ENCODE peak calls at places on chromosomes 1 and 21, in nine cellular contexts. P is body of pancreas; K is CD8-positive, alpha-beta T cell; G is activated B cell treated with CpG ODN at 0.5 μM for 24 hours; M is neural crest cell; I is adrenal gland; A is GM23338; F is foreskin fibroblast; E is mesothelial cell of epicardium. X is an unnamed sample.

GRCh38 chr1:158055854-158056253 is 62.4 kb downstream of the KIRREL1 start:
- DNase-seq in A (peak; percentile 39), I (peak; percentile 43), G (no peak), E (no peak), P (no peak), M (no peak), K (no peak), F (no peak), X (no peak)

GRCh38 chr1:230072296-230072695 is 5.3 kb downstream of the GALNT2 start:
- DNase-seq in E (peak; percentile 7), F (no peak), M (no peak), G (no peak), A (no peak), I (no peak), K (no peak), P (peak; percentile 52), X (peak; percentile 25)

GRCh38 chr1:99305626-99306025 is 41.3 kb downstream of the PLPPR4 start:
- DNase-seq in K (no peak), I (no peak), G (no peak), E (no peak), P (no peak), A (no peak), F (peak; percentile 7), M (no peak), X (no peak)

GRCh38 chr1:184060316-184060715 is 8.8 kb downstream of the TSEN15 start:
- DNase-seq in I (no peak), G (no peak), F (peak; percentile 25), A (no peak), K (no peak), M (no peak), P (no peak), E (no peak), X (no peak)

GRCh38 chr21:44872568-44873355 is 728 bp downstream of the PTTG1IP start:
- DNase-seq in K (no peak), P (peak; percentile 47), E (peak; percentile 54), M (no peak), F (peak; percentile 50), G (no peak), I (peak; percentile 74), A (peak; percentile 38), X (peak; percentile 84)

GRCh38 chr1:179589524-179589923 is 2.1 kb upstream of the TDRD5 start:
- DNase-seq in P (no peak), E (no peak), M (no peak), I (no peak), G (no peak), A (no peak), K (no peak), F (no peak), X (no peak)

GRCh38 chr1:211326528-211327340 is at the start of gene TRAF5:
- DNase-seq in K (peak; percentile 74), F (peak; percentile 72), P (peak; percentile 49), I (peak; percentile 55), E (peak; percentile 72), G (peak; percentile 71), A (peak; percentile 83), M (peak; percentile 57), X (peak; percentile 88)

GRCh38 chr1:214473392-214473791 is 78.0 kb downstream of the PTPN14 start:
- DNase-seq in E (no peak), A (peak; percentile 45), K (no peak), I (no peak), M (no peak), F (peak; percentile 69), P (no peak), G (no peak), X (no peak)

GRCh38 chr1:166730299-166730888 is 108.9 kb upstream of the POGK start:
- DNase-seq in E (no peak), F (no peak), A (peak; percentile 26), K (no peak), I (no peak), P (no peak), M (no peak), G (no peak), X (no peak)

GRCh38 chr1:200979574-200980451 is 43.7 kb downstream of the KIF21B start:
- DNase-seq in G (peak; percentile 53), K (peak; percentile 80), I (no peak), P (no peak), F (peak; percentile 17), M (peak; percentile 75), A (peak; percentile 87), E (no peak), X (no peak)
- TF ChIP-seq CTCF in G (no peak), K (peak; percentile 66), I (no peak), P (no peak), F (peak; percentile 43), M (peak; percentile 64), A (peak; percentile 97), E (peak; percentile 53), X (peak; percentile 45)

GRCh38 chr1:234067584-234067983 is 163.1 kb downstream of the SLC35F3 start:
- DNase-seq in P (no peak), M (no peak), G (no peak), A (no peak), K (no peak), E (no peak), I (no peak), F (no peak), X (no peak)

GRCh38 chr1:234065794-234066447 is 161.4 kb downstream of the SLC35F3 start:
- DNase-seq in P (peak; percentile 83), E (peak; percentile 88), I (peak; percentile 81), F (peak; percentile 56), G (peak; percentile 42), K (peak; percentile 72), M (peak; percentile 90), A (peak; percentile 90), X (peak; percentile 88)

GRCh38 chr1:234072793-234073192 is 168.3 kb downstream of the SLC35F3 start:
- DNase-seq in A (no peak), P (no peak), K (no peak), E (no peak), G (no peak), M (no peak), I (no peak), F (no peak), X (no peak)

DNA sequence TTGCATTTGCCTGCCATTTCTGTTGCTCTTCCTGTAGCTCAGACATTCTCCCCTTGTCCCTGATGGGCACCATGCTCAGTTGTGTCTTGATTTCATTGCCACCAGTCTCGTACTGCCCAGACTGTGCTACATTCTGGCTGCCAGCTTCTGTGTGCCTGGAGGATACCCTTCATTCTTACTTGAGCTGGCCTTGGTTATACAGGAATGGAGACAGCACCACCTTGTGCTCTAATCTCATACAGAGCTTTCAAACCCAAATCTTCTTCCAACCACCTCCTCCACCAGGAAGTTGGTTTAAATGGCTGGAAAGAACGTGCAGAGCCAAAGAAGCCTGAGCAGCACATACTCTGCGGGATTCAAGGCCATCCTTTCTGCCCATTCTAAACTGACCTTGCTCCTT is 165.3 kb downstream of the SLC35F3 start:
- DNase-seq in E (no peak), F (no peak), A (peak; percentile 38), K (no peak), M (no peak), P (no peak), I (no peak), G (no peak), X (no peak)
- TF ChIP-seq CTCF in E (no peak), F (no peak), A (peak; percentile 63), K (no peak), M (peak; percentile 19), P (no peak), I (no peak), G (no peak), X (no peak)

DNA sequence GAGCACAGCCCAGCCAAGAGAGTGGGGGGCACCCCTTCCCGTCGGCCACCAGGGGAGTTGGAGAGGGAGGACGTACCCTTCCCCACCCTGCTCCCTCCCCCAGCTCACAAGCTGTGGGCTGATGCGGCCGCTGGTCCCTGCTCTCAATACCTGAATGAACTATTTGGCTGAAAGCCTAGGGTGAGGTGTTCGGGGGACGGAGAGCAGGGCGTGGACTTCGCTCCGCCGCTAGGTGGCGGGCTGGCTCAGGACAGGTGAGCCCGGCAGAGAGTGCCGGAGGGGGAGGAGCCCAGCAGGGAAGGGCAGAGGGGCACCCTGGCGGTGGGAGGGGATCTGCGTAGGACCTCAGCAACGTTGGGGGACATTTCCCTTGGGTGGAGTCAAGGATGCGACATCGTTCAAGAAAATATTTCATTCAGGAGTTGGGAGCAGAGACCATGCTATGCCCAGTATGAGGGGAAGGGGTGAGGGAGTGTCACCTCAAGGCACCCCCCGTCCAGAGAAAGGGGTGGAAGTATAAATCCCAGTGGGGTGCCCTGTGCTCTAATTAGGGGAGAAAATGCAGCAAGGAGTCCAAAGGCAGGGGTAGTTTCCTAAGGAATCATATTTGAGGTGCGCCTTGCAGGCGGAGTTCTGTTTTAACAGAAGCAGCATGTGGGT is 12.0 kb upstream of the RHBG start:
- DNase-seq in M (peak; percentile 41), K (peak; percentile 73), I (no peak), A (peak; percentile 97), G (peak; percentile 71), F (peak; percentile 14), E (peak; percentile 74), P (peak; percentile 79), X (no peak)
- TF ChIP-seq CTCF in M (peak; percentile 82), K (peak; percentile 78), I (peak; percentile 42), A (peak; percentile 99), G (peak; percentile 94), F (peak; percentile 88), E (peak; percentile 81), P (peak; percentile 86), X (peak; percentile 67)

GRCh38 chr1:6580119-6580587 is 359 bp downstream of the ZBTB48 start:
- DNase-seq in I (no peak), M (no peak), E (no peak), P (no peak), A (no peak), K (no peak), F (no peak), G (no peak), X (no peak)

GRCh38 chr1:6579374-6580118 is at the start of gene ZBTB48:
- DNase-seq in G (peak; percentile 95), F (peak; percentile 99), A (peak; percentile 99), M (peak; percentile 93), E (peak; percentile 99), P (peak; percentile 100), K (peak; percentile 98), I (peak; percentile 99), X (peak; percentile 100)

GRCh38 chr1:6582370-6582769 is 2.6 kb downstream of the ZBTB48 start:
- DNase-seq in G (no peak), M (no peak), I (no peak), F (no peak), A (no peak), E (no peak), K (no peak), P (no peak), X (no peak)

GRCh38 chr1:6581561-6582305 is 1.9 kb downstream of the ZBTB48 start:
- DNase-seq in P (no peak), E (no peak), F (no peak), M (no peak), K (no peak), I (peak; percentile 37), G (no peak), A (no peak), X (no peak)

GRCh38 chr1:6580588-6581270 is 935 bp downstream of the ZBTB48 start:
- DNase-seq in G (peak; percentile 18), K (peak; percentile 48), I (peak; percentile 62), A (peak; percentile 54), P (peak; percentile 55), M (no peak), E (no peak), F (peak; percentile 28), X (no peak)
- TF ChIP-seq CTCF in G (no peak), K (no peak), I (no peak), A (no peak), P (no peak), M (no peak), E (no peak), F (no peak), X (no peak)

GRCh38 chr1:8794605-8795004 is 22.8 kb downstream of the RERE start:
- DNase-seq in K (no peak), I (no peak), G (no peak), P (no peak), E (no peak), F (no peak), A (peak; percentile 64), M (no peak), X (no peak)
- TF ChIP-seq CTCF in K (no peak), I (no peak), G (no peak), P (no peak), E (no peak), F (no peak), A (peak; percentile 22), M (no peak), X (no peak)

X was measured in osteocyte.